ENCODE peak calls at places on chromosome 15, in six cellular contexts. L is A549; I is hepatocyte; V is HCT116; S is naive thymus-derived CD4-positive, alpha-beta T cell; N is neuronal stem cell. D is an unnamed sample. For H3K4me1, the result is how much of the 10 kb centered on the place peaks cover.

GRCh38 chr15:98375513-98376360 is 272.6 kb upstream of the IGF1R start:
- DNase-seq in I (no peak), N (no peak), V (no peak), L (no peak), S (no peak), D (no peak)

GRCh38 chr15:80945605-80946004 is 44.0 kb downstream of the MESD start:
- DNase-seq in L (no peak), N (no peak), V (no peak), S (no peak), I (no peak), D (no peak)

GRCh38 chr15:97504031-97504430 is 456.5 kb upstream of the ARRDC4 start:
- DNase-seq in V (no peak), L (peak), I (peak), S (no peak), N (no peak), D (no peak)

GRCh38 chr15:44712108-44713005 is 1.0 kb downstream of the B2M start:
- DNase-seq in V (peak), I (peak), L (peak), N (no peak), S (peak), D (peak)

GRCh38 chr15:85380860-85381535 is 595 bp downstream of the AKAP13 start:
- DNase-seq in L (no peak), V (no peak), N (peak), I (peak), S (peak), D (peak)

GRCh38 chr15:52232327-52232726 is 41.1 kb upstream of the GNB5 start:
- DNase-seq in L (no peak), N (no peak), S (no peak), V (no peak), I (no peak), D (no peak)

GRCh38 chr15:74384566-74385441 is 17.4 kb upstream of the CYP11A1 start:
- DNase-seq in S (no peak), V (no peak), L (peak), N (no peak), I (no peak), D (no peak)

GRCh38 chr15:90523373-90523772 is 6.3 kb upstream of the CRTC3 start:
- DNase-seq in N (no peak), V (no peak), S (no peak), I (no peak), L (no peak), D (no peak)

GRCh38 chr15:65287515-65287845 is 797 bp upstream of the PARP16 start:
- DNase-seq in S (no peak), L (no peak), V (no peak), N (no peak), I (no peak), D (no peak)

GRCh38 chr15:66859688-66860253 is 157.7 kb downstream of the SMAD6 start:
- DNase-seq in V (no peak), I (no peak), S (no peak), N (no peak), L (no peak), D (no peak)

GRCh38 chr15:66857694-66858093 is 155.7 kb downstream of the SMAD6 start:
- DNase-seq in I (no peak), L (no peak), S (no peak), V (no peak), N (no peak), D (no peak)

GRCh38 chr15:66860844-66861243 is 158.8 kb downstream of the SMAD6 start:
- DNase-seq in N (no peak), S (no peak), V (no peak), I (no peak), L (no peak), D (no peak)

GRCh38 chr15:66855039-66855438 is 153.0 kb downstream of the SMAD6 start:
- DNase-seq in S (no peak), N (no peak), I (no peak), V (no peak), L (no peak), D (no peak)

DNA sequence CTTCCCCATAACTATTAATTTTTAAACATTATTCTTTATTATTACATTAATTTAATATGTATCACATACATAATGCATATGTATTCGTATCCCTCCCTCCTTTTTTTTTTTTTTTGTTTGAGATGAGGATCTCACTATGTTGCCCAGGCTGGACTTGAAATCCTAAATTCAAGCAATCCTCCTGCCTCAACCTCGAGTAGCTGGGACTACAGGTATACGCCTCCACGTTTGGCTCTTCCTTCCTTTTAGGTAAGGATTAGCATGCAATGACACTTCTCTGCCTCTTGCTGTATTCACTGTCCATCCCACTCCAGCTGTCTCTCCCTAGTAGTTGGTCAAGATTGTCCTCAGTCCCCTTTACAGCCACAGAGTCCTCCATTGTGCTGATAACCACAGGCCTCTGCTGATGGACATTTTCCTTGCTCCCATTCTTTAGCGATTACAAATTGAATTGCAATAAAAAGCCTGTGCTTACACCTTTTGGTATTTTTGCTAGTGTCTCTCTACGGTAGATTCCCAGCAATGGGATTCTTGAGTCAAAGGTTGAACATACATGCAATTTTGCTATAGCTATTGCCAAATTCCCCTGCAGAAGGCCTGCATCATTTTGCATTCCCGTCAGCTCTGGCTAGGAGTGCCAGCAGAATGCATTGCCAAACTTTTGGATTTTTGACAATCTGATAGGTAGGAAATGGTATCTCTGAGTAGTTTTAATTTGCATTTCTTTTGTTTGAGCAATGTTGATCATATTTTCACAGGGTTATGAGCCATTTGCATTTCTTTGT is 156.6 kb downstream of the SMAD6 start:
- DNase-seq in L (no peak), S (no peak), V (no peak), N (no peak), I (no peak), D (no peak)
- H3K4me1 ChIP-seq in L (under half), S (under half), V (under half), N (under half), I (under half), D (under half)

GRCh38 chr15:75929799-75930565 is 26.3 kb downstream of the FBXO22 start:
- DNase-seq in L (no peak), S (no peak), N (no peak), V (no peak), I (no peak), D (no peak)
- H3K27ac ChIP-seq in L (no peak), S (no peak), N (no peak), V (no peak), I (no peak), D (no peak)

DNA sequence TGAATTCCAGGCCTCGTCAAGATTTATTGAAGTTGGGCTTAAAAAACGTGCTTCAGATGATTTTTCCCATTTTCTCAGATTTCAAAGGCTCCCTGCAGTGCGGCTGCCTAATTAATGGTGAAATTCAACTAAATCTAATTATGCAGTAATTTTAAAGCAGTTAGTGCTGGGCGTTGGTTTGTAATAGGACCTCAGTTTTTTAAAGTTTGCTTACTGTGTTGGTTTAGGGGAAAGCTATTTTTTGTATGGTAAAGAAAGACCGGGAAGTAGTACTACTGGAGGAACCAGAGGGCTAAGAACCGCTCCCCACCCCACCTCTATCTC is 11.6 kb downstream of the NR2F2 start:
- DNase-seq in S (no peak), I (no peak), L (no peak), V (no peak), N (no peak), D (no peak)
- H3K4me1 ChIP-seq in S (under half), I (half or more), L (under half), V (under half), N (under half), D (under half)

DNA sequence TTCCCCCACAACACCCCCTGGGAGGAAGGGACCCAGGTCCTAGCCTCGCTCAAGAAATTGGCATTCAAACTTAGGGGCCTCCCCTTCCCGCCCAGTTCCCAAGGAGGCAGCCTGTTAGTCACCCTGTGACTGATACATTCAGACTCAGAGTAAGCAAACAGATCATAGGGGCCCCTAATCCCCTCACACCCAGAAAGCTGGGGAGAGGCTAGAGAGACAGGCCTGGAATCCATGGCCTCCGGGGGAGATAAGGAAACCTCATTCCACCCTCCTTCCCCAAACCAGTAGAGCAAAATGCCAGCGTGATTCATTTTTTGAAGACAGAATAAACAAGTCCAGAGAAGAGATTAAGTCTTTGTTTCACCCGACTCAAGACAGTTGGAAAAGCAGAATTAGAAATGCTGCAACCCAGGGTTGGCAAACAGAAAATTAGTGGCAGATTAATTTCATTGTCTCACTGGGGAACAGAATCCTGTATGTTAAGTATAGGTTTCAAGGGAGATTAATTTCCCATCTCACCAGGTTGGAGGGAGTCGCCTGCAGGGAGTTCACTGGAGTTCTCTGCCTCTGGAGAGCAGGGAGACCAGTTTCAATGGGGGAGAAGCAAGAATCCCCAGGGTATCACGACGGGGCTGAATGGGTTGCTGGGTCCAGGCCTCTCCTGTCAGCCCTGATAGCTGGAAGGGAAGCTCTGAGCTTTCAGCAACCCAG is 268.3 kb downstream of the UACA start:
- DNase-seq in I (peak), N (no peak), L (peak), V (no peak), S (no peak), D (no peak)
- H3K27ac ChIP-seq in I (peak), N (no peak), L (peak), V (peak), S (no peak), D (no peak)

D was measured in gastrocnemius medialis.